ENCODE peak calls at places on chromosomes 12 and 14, in nine cellular contexts. D, Y, J, N, F, L, E, X and P are unnamed samples. For H3K4me1, the result is how much of the 10 kb centered on the place peaks cover.

GRCh38 chr12:95402096-95402495 is 71.9 kb upstream of the METAP2 start:
- DNase-seq in D (no peak), Y (no peak), J (no peak), N (no peak), F (no peak), L (no peak), E (no peak), X (no peak), P (no peak)

GRCh38 chr14:89466460-89466859 is 49.4 kb upstream of the FOXN3 start:
- DNase-seq in D (no peak), Y (no peak), J (no peak), N (no peak), F (no peak), L (no peak), E (no peak), X (no peak), P (no peak)

GRCh38 chr14:91985008-91985407 is 37.5 kb upstream of the FBLN5 start:
- DNase-seq in D (no peak), Y (peak), J (no peak), N (peak), F (no peak), L (no peak), E (no peak), X (no peak), P (no peak)

GRCh38 chr14:58555647-58556046 is 82.1 kb upstream of the DACT1 start:
- DNase-seq in D (no peak), Y (no peak), J (no peak), N (no peak), F (no peak), L (no peak), E (no peak), X (no peak), P (no peak)

GRCh38 chr12:7884687-7885086 is 12.0 kb upstream of the SLC2A14 start:
- DNase-seq in D (no peak), Y (no peak), J (no peak), N (no peak), F (no peak), L (no peak), E (no peak), X (no peak), P (no peak)

GRCh38 chr12:49541911-49542505 is 3.2 kb downstream of the KCNH3 start:
- DNase-seq in D (no peak), Y (no peak), J (no peak), N (no peak), F (no peak), L (peak), E (no peak), X (no peak), P (no peak)

GRCh38 chr12:15772405-15773018 is 16.7 kb downstream of the EPS8 start:
- DNase-seq in D (no peak), Y (peak), J (no peak), N (peak), F (no peak), L (no peak), E (no peak), X (no peak), P (no peak)

GRCh38 chr12:102629262-102629888 is 149.0 kb upstream of the IGF1 start:
- DNase-seq in D (no peak), Y (no peak), J (no peak), N (peak), F (no peak), L (no peak), E (no peak), X (no peak), P (no peak)

GRCh38 chr14:91897121-91897701 is 29.9 kb upstream of the TC2N start:
- DNase-seq in D (peak), Y (peak), J (peak), N (peak), F (peak), L (peak), E (no peak), X (no peak), P (no peak)

GRCh38 chr12:113271853-113272561 is 50.7 kb downstream of the TPCN1 start:
- DNase-seq in D (peak), Y (no peak), J (no peak), N (peak), F (peak), L (peak), E (no peak), X (no peak), P (no peak)

GRCh38 chr12:55470088-55470830 is at the start of gene OR6C70:
- DNase-seq in D (no peak), Y (peak), J (no peak), N (no peak), F (no peak), L (no peak), E (no peak), X (no peak), P (no peak)

GRCh38 chr12:124720687-124721500 is 142.8 kb downstream of the SCARB1 start:
- DNase-seq in D (peak), Y (peak), J (peak), N (peak), F (peak), L (no peak), E (no peak), X (no peak), P (no peak)

GRCh38 chr12:27332407-27333310 is at the start of gene BMAL2:
- DNase-seq in D (peak), Y (peak), J (peak), N (peak), F (peak), L (peak), E (peak), X (peak), P (no peak)

GRCh38 chr14:24113801-24114535 is 609 bp upstream of the DCAF11 start:
- DNase-seq in D (peak), Y (peak), J (peak), N (peak), F (peak), L (peak), E (peak), X (peak), P (peak)

GRCh38 chr14:29278301-29278700 is 511.7 kb downstream of the FOXG1 start:
- DNase-seq in D (no peak), Y (no peak), J (no peak), N (peak), F (no peak), L (no peak), E (no peak), X (no peak), P (no peak)

GRCh38 chr14:29282169-29282568 is 515.6 kb downstream of the FOXG1 start:
- DNase-seq in D (no peak), Y (peak), J (no peak), N (peak), F (no peak), L (no peak), E (no peak), X (no peak), P (no peak)
- H3K4me3 ChIP-seq in D (no peak), Y (no peak), J (no peak), N (no peak), F (no peak), L (no peak), E (no peak), X (no peak), P (no peak)

DNA sequence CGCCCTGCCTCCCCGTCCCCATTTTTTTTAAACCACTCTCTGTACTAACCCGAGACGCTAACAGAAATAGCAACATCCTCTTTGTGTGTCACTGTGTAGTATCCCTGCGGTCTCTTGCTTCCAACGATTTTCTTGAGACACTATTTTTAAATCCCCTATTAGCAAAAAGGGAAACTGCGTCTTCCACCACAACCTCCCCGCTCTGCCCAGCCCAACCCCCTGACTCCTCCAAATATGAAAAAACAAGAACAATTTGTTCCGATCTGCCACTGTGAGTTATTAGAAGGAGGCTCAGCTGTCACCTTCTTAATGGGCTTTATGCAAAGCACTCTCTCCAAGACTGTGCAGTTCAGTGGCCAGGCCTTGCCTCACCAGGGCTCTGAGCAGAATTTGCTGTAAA is 76.3 kb downstream of the MAP1LC3B2 start:
- DNase-seq in D (no peak), Y (no peak), J (no peak), N (no peak), F (no peak), L (no peak), E (no peak), X (no peak), P (no peak)
- H3K27ac ChIP-seq in D (no peak), Y (no peak), J (no peak), N (no peak), F (no peak), L (no peak), E (no peak), X (no peak), P (no peak)

GRCh38 chr12:68793436-68793835 is 14.5 kb upstream of the MDM2 start:
- DNase-seq in D (no peak), Y (no peak), J (no peak), N (no peak), F (no peak), L (no peak), E (no peak), X (no peak), P (no peak)

GRCh38 chr12:68790081-68790951 is 17.7 kb upstream of the MDM2 start:
- DNase-seq in D (no peak), Y (no peak), J (no peak), N (no peak), F (no peak), L (no peak), E (no peak), X (no peak), P (no peak)

GRCh38 chr12:68790952-68791234 is 17.1 kb upstream of the MDM2 start:
- DNase-seq in D (no peak), Y (no peak), J (no peak), N (no peak), F (no peak), L (no peak), E (no peak), X (no peak), P (no peak)

GRCh38 chr12:68792952-68793351 is 15.0 kb upstream of the MDM2 start:
- DNase-seq in D (no peak), Y (peak), J (peak), N (no peak), F (no peak), L (no peak), E (no peak), X (peak), P (no peak)

GRCh38 chr12:68791897-68792481 is 16.0 kb upstream of the MDM2 start:
- DNase-seq in D (no peak), Y (no peak), J (no peak), N (no peak), F (no peak), L (no peak), E (no peak), X (no peak), P (no peak)
- H3K4me1 ChIP-seq in D (under half), Y (under half), J (under half), N (under half), F (under half), L (under half), E (under half), X (under half), P (under half)

GRCh38 chr12:65168606-65169310 is 625 bp upstream of the LEMD3 start:
- DNase-seq in D (no peak), Y (no peak), J (no peak), N (no peak), F (no peak), L (no peak), E (no peak), X (no peak), P (no peak)

GRCh38 chr12:65170245-65170881 is 980 bp downstream of the LEMD3 start:
- DNase-seq in D (peak), Y (peak), J (peak), N (peak), F (peak), L (peak), E (peak), X (peak), P (peak)

GRCh38 chr12:65171870-65172269 is 2.5 kb downstream of the LEMD3 start:
- DNase-seq in D (no peak), Y (peak), J (no peak), N (no peak), F (no peak), L (no peak), E (no peak), X (no peak), P (no peak)

GRCh38 chr12:65171073-65171472 is 1.7 kb downstream of the LEMD3 start:
- DNase-seq in D (no peak), Y (peak), J (no peak), N (peak), F (no peak), L (no peak), E (no peak), X (no peak), P (no peak)

DNA sequence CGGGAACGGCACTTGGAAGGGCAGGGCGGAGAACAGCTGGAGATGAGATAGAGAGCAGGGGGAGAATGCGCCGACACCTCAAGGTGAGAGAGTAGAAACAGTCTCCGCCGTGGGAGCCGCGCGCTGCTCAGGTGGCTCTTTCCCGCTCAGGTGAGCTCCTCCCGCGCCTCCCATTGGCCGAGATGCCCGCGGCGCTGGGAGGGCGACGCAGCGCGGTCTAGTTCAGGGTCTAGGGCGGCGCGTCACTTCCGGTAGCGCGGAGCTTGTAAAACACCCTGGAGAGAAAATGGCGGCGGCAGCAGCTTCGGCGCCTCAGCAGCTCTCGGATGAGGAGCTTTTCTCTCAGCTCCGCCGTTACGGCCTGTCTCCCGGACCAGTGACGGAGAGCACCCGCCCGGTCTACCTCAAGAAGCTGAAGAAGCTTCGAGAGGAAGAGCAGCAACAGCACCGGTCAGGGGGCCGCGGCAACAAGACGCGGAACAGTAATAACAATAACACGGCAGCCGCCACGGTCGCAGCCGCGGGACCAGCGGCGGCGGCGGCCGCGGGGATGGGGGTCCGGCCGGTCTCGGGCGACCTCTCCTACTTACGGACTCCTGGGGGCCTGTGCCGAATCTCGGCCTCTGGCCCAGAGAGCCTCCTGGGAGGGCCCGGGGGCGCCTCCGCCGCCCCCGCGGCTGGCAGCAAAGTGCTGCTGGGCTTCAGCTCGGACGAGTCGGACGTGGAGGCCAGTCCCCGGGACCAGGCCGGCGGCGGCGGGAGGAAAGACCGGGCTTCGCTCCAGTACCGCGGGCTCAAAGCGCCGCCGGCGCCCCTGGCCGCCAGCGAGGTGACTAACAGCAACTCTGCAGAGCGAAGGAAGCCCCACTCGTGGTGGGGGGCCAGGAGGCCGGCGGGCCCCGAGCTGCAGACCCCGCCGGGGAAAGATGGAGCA is at the start of gene LEMD3:
- DNase-seq in D (peak), Y (peak), J (peak), N (peak), F (peak), L (peak), E (peak), X (peak), P (peak)
- H3K4me3 ChIP-seq in D (peak), Y (peak), J (peak), N (peak), F (peak), L (peak), E (peak), X (peak), P (peak)

DNA sequence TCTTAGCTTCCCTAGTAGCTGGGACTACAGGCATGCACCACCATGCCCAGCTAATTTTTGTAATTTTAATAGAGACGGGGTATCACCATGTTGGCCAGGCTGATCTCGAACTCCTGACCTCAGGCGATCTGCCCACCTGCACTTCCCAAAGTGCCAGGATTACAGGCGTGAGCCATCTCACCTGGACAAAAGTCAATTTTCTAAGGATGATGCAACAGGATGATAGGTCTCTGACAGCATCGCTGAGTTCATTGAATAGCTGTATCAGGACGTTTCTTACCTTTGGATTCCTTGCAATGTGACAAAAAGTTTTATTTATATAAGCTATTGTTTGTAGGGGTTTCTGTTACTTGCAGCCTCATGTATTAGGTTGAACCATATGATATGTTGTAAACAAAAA is 55.5 kb upstream of the PCED1B start:
- DNase-seq in D (no peak), Y (peak), J (no peak), N (no peak), F (no peak), L (no peak), E (no peak), X (no peak), P (no peak)
- H3K27ac ChIP-seq in D (no peak), Y (no peak), J (no peak), N (no peak), F (no peak), L (no peak), E (no peak), X (no peak), P (peak)

GRCh38 chr14:74568380-74568649 is 43.7 kb downstream of the LTBP2 start:
- DNase-seq in D (no peak), Y (no peak), J (no peak), N (peak), F (no peak), L (no peak), E (no peak), X (no peak), P (no peak)

GRCh38 chr14:74567219-74567618 is 44.8 kb downstream of the LTBP2 start:
- DNase-seq in D (no peak), Y (no peak), J (no peak), N (no peak), F (no peak), L (peak), E (no peak), X (no peak), P (peak)

GRCh38 chr14:74568896-74569295 is 43.1 kb downstream of the LTBP2 start:
- DNase-seq in D (peak), Y (no peak), J (peak), N (no peak), F (no peak), L (peak), E (no peak), X (no peak), P (no peak)

GRCh38 chr14:74566174-74567125 is 45.6 kb downstream of the LTBP2 start:
- DNase-seq in D (no peak), Y (peak), J (peak), N (peak), F (no peak), L (peak), E (no peak), X (peak), P (peak)

GRCh38 chr14:74567646-74568379 is 44.2 kb downstream of the LTBP2 start:
- DNase-seq in D (no peak), Y (no peak), J (no peak), N (no peak), F (no peak), L (peak), E (no peak), X (no peak), P (peak)
- H3K4me1 ChIP-seq in D (under half), Y (half or more), J (half or more), N (half or more), F (under half), L (under half), E (under half), X (half or more), P (half or more)

GRCh38 chr14:73723411-73723798 is 9.2 kb upstream of the PNMA1 start:
- DNase-seq in D (no peak), Y (peak), J (no peak), N (peak), F (no peak), L (no peak), E (no peak), X (no peak), P (no peak)
- H3K4me3 ChIP-seq in D (no peak), Y (peak), J (no peak), N (no peak), F (no peak), L (no peak), E (no peak), X (no peak), P (no peak)

DNA sequence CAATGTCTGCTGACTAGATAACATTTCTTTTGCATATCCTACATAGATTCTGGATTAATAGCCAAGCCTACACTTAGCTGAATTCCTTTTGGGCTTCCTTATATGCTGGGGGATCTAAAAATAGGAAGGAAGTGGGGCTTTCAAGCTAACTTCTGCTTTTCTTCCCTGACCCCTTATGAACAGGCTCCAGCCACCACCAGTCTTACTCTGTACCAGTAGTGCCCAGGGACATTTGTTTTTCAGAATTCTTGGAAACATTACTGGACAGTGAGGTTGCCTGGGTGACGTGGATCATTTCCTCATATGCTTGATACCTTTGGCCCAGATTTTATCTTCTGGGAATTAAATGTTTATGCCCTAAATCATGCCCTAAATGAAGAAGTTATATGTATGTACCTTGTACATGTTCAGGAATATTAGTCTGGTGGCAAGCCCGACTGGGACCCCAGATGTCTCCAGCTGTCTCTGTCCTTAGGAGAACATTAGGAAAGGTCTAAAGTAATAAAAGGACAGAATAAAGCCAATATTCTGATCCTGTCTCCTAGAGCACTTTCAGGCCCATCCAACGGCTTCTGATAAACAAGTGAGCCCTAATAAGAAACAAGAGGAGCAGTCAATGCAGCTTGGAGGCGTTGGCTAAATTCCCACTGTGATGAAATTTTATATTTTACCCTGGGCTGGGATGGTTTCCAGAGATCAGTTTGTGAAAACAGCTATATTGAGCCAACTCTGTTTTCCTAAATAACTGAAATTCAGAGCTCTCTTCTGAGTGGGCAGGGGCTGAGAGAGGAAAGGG is 55.7 kb upstream of the SRRM4 start:
- DNase-seq in D (no peak), Y (no peak), J (no peak), N (no peak), F (no peak), L (no peak), E (no peak), X (no peak), P (no peak)
- H3K27ac ChIP-seq in D (no peak), Y (no peak), J (no peak), N (no peak), F (no peak), L (no peak), E (no peak), X (no peak), P (no peak)

GRCh38 chr14:74309125-74309654 is 6.5 kb upstream of the ABCD4 start:
- DNase-seq in D (no peak), Y (no peak), J (no peak), N (no peak), F (no peak), L (no peak), E (no peak), X (no peak), P (no peak)

GRCh38 chr14:74314576-74314975 is 11.8 kb upstream of the ABCD4 start:
- DNase-seq in D (no peak), Y (no peak), J (peak), N (no peak), F (no peak), L (no peak), E (no peak), X (no peak), P (no peak)

GRCh38 chr14:74308695-74309094 is 6.0 kb upstream of the ABCD4 start:
- DNase-seq in D (no peak), Y (no peak), J (no peak), N (no peak), F (no peak), L (no peak), E (no peak), X (no peak), P (no peak)

GRCh38 chr14:74313601-74314000 is 10.9 kb upstream of the ABCD4 start:
- DNase-seq in D (no peak), Y (no peak), J (no peak), N (no peak), F (no peak), L (peak), E (no peak), X (no peak), P (no peak)
- H3K4me1 ChIP-seq in D (under half), Y (under half), J (under half), N (under half), F (under half), L (under half), E (under half), X (under half), P (under half)